ENCODE peak calls at places on chromosome 17, in eight cellular contexts. M is left ventricle myocardium inferior, P is heart left ventricle, Q is IMR-90, E is hepatocyte, S is esophagus squamous epithelium, V is tibial artery, R is GM12878. Z is an unnamed sample. For H3K4me1, the result is how much of the 10 kb centered on the place peaks cover.

GRCh38 chr17:49193513-49194296 is 16.7 kb downstream of the GNGT2 start:
- DNase-seq in M (no peak), P (no peak), Q (peak), E (peak), S (no peak), V (peak), R (peak), Z (peak)

GRCh38 chr17:81130385-81131288 is 34.7 kb upstream of the PVALEF start:
- DNase-seq in M (no peak), P (no peak), Q (no peak), E (no peak), S (no peak), V (no peak), R (no peak), Z (peak)

GRCh38 chr17:32732900-32733299 is 144.0 kb downstream of the MYO1D start:
- DNase-seq in M (no peak), P (peak), Q (no peak), E (no peak), S (no peak), V (no peak), R (no peak), Z (no peak)

GRCh38 chr17:3533752-3534151 is 23.9 kb downstream of the TRPV3 start:
- DNase-seq in M (no peak), P (no peak), Q (no peak), E (no peak), S (no peak), V (no peak), R (no peak), Z (no peak)

GRCh38 chr17:80264048-80264792 is 3.6 kb downstream of the RNF213 start:
- DNase-seq in M (no peak), P (no peak), Q (no peak), E (no peak), S (no peak), V (no peak), R (no peak), Z (peak)

GRCh38 chr17:31499771-31500554 is 108.5 kb downstream of the RAB11FIP4 start:
- DNase-seq in M (peak), P (peak), Q (peak), E (no peak), S (no peak), V (no peak), R (no peak), Z (no peak)

GRCh38 chr17:45060382-45060823 is 714 bp upstream of the NMT1 start:
- DNase-seq in M (no peak), P (no peak), Q (no peak), E (no peak), S (no peak), V (no peak), R (no peak), Z (no peak)

GRCh38 chr17:57350266-57350665 is 93.9 kb downstream of the MSI2 start:
- DNase-seq in M (peak), P (no peak), Q (peak), E (no peak), S (no peak), V (peak), R (no peak), Z (no peak)

GRCh38 chr17:28712037-28712704 is 483 bp upstream of the PROCA1 start:
- DNase-seq in M (peak), P (peak), Q (no peak), E (peak), S (no peak), V (peak), R (no peak), Z (peak)
- TF ChIP-seq CTCF in M (no peak), P (no peak), Q (no peak), E (no peak), S (no peak), V (no peak), R (peak), Z (no peak)

GRCh38 chr17:55318081-55318480 is 53.3 kb downstream of the HLF start:
- DNase-seq in M (no peak), P (no peak), Q (no peak), E (no peak), S (no peak), V (no peak), R (no peak), Z (no peak)
- H3K4me1 ChIP-seq in M (under half), P (under half), Q (under half), E (under half), S (under half), V (under half), R (under half), Z (under half)

GRCh38 chr17:74568116-74568873 is 986 bp upstream of the CD300H start:
- DNase-seq in M (no peak), P (no peak), Q (no peak), E (no peak), S (no peak), V (no peak), R (no peak), Z (no peak)

GRCh38 chr17:74565116-74565515 is 2.2 kb downstream of the CD300H start:
- DNase-seq in M (no peak), P (no peak), Q (no peak), E (no peak), S (no peak), V (no peak), R (no peak), Z (no peak)

GRCh38 chr17:74569001-74569391 is 1.7 kb upstream of the CD300H start:
- DNase-seq in M (no peak), P (no peak), Q (no peak), E (no peak), S (no peak), V (no peak), R (no peak), Z (no peak)

GRCh38 chr17:74567397-74567796 is at the start of gene CD300H:
- DNase-seq in M (no peak), P (no peak), Q (no peak), E (no peak), S (no peak), V (no peak), R (no peak), Z (no peak)

GRCh38 chr17:74566132-74566753 is 1.1 kb downstream of the CD300H start:
- DNase-seq in M (no peak), P (no peak), Q (no peak), E (peak), S (no peak), V (peak), R (no peak), Z (no peak)
- TF ChIP-seq CTCF in M (peak), P (peak), Q (no peak), E (peak), S (peak), V (peak), R (peak), Z (no peak)

DNA sequence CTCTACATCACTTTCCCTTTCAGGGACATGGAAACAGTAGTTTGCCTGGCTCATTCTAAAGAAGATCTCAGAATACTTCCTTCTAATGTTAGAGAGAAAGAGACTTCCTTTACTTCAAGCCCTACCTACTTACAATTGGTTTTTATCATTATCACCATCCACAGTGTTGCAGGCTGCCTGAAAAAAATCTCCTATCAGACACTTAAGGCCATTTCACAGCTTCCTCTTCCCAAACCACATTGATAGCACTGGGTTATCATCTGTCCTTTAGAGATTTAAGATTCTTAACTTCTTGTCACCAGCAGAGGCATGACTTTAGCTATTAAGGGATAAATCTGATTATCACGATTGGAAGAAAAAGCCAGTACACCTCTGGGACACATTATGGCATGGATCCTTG is 178.5 kb upstream of the TBX2 start:
- DNase-seq in M (no peak), P (no peak), Q (no peak), E (no peak), S (no peak), V (no peak), R (no peak), Z (no peak)
- H3K4me1 ChIP-seq in M (under half), P (under half), Q (under half), E (under half), S (under half), V (under half), R (under half), Z (under half)

DNA sequence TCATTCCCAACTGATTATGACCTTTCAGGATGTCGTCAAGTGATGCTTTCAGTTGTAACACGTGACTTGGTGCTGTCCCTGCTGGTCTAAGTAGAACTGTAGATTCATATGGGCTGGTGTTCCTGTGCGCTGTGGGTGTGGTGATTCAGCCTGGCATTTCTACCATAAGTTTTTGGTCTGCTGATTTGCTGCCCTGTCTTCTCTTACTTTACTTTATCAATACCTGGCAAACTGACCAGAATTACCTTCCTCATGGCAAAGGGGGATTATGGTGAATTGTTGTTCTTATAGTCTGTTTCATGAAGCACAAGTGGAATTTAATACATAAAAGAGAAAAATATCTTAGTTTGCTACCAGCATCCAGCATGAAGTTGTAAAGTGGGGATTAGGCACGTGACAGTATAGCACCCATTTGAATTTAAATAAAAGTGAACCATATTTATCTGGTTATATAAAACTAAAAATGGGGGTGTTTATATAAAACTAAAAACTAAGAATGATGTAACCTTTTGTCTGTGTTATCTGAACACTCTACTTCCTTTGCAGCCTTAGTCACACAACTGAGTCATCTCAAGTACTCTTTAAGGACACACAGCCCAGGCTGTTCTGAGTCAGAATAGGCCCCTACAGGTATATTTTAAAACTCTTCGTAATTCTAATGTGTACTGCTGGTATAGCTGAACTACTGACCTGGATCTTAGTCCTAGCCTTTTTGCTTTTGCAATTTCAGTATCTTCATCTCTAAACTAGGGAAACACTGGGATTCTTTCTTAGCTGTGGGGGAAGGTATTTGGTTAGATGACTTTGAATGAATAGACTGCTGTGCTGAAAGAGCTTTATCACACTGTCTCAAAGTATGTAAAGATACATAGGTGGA is 28.3 kb downstream of the TTC19 start:
- DNase-seq in M (no peak), P (no peak), Q (peak), E (peak), S (no peak), V (no peak), R (peak), Z (no peak)
- TF ChIP-seq CTCF in M (no peak), P (no peak), Q (peak), E (no peak), S (no peak), V (no peak), R (no peak), Z (no peak)

GRCh38 chr17:77414811-77415400 is 274.1 kb downstream of the SEC14L1 start:
- DNase-seq in M (no peak), P (no peak), Q (no peak), E (no peak), S (no peak), V (no peak), R (no peak), Z (no peak)

GRCh38 chr17:77419095-77419494 is 278.3 kb downstream of the SEC14L1 start:
- DNase-seq in M (no peak), P (peak), Q (no peak), E (no peak), S (no peak), V (no peak), R (no peak), Z (no peak)

GRCh38 chr17:77418609-77419008 is 277.8 kb downstream of the SEC14L1 start:
- DNase-seq in M (no peak), P (no peak), Q (no peak), E (no peak), S (no peak), V (no peak), R (no peak), Z (no peak)

GRCh38 chr17:77417575-77417974 is 276.8 kb downstream of the SEC14L1 start:
- DNase-seq in M (no peak), P (no peak), Q (no peak), E (no peak), S (no peak), V (no peak), R (no peak), Z (no peak)

GRCh38 chr17:77416096-77416713 is 275.4 kb downstream of the SEC14L1 start:
- DNase-seq in M (no peak), P (no peak), Q (no peak), E (no peak), S (no peak), V (no peak), R (no peak), Z (no peak)
- H3K4me1 ChIP-seq in M (under half), P (under half), Q (under half), E (under half), S (under half), V (half or more), R (under half), Z (under half)

DNA sequence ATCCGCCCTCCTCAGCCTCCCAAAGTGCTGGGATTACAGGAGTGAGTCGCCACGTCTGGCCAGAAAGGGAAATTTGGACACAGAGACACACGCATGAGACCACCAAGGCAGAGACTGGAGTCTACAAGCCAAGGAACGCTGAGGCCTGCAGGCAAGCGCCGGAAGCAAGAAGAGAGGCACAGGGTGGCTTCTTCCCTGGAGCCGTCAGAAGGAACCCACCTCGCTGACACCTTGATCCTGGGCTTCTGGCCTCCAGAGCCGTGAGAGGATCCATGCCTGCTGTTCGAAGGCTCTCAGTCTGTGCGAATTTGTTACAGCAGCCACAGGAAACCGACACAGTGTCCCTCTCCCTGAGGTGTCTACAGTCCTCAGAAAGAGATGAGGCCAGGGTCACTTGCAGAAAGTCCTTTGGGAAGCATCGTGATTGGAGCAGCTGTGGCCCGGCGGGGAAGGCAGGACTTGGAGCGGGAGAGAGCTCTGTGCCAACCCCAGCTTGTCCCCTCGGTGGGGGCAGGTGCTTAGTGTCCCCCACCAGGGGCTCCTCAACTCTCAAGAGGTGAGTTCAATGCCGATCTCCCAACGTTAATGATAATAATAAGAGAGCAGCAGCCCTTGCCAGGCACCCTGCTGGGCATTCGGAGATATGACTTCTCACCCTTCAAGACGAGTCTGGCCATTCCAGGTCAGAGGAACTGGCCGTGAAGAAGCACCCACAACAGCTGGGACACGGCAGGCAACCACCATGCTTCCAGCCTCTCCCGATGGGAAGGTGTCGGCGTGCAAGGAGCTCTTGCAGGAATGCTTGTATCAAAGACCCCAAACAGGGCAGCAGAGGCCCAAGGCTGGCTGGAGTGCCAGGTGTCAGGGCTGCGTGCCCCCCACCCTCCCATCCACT is 68.4 kb upstream of the TNRC6C start:
- DNase-seq in M (no peak), P (no peak), Q (no peak), E (no peak), S (no peak), V (no peak), R (no peak), Z (no peak)
- TF ChIP-seq CTCF in M (no peak), P (no peak), Q (no peak), E (no peak), S (no peak), V (no peak), R (peak), Z (no peak)

DNA sequence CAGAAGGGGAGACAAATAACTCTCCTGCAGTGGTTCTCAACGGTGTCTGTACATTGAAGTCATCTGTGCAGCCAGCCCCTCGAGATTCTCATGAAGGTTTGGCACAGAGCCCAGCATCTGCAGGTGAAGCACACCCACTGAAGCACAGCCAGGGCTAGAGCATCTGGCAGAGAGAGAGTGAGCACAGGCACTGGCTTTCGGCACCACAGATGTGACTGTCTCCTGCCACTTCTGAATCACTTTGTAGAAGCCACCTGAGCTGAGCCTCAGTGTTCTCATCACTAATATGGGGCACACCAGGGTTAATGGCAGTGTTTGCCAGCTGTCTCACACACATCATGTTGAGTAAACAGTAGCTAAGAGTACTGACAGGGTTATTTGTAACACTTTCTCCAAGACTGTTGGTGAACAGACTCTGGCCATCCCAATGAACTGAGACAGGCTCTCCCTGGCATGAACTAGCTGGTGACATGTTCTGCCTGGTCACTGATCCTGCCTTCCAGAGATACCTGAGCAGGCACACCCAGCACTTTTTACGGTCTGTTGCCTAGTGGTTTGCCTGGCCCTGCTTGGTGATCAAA is 10.9 kb downstream of the HSPB9 start:
- DNase-seq in M (no peak), P (peak), Q (no peak), E (no peak), S (no peak), V (no peak), R (no peak), Z (no peak)
- H3K4me1 ChIP-seq in M (half or more), P (half or more), Q (under half), E (under half), S (under half), V (half or more), R (under half), Z (half or more)

Z was measured in mucosa of descending colon.